ENCODE peak calls at places on chromosomes 4 and X, in five cellular contexts. One of them, this sample, is unnamed. For H3K4me1, the result is how much of the 10 kb centered on the place peaks cover.

GRCh38 chrX:124194209-124194608 is 138.3 kb upstream of the TEX13D start:
- DNase-seq in HCT116: no peak
- DNase-seq in GM23338: no peak
- DNase-seq in hepatocyte: no peak
- DNase-seq in MM.1S: no peak
- DNase-seq in this sample: no peak

GRCh38 chrX:320126-320783 is 1.7 kb upstream of the GTPBP6 start:
- DNase-seq in HCT116: no peak
- DNase-seq in MM.1S: no peak
- DNase-seq in hepatocyte: no peak
- DNase-seq in GM23338: peak
- DNase-seq in this sample: peak

GRCh38 chr4:140014284-140014683 is 139.7 kb downstream of the MAML3 start:
- DNase-seq in MM.1S: no peak
- DNase-seq in HCT116: no peak
- DNase-seq in hepatocyte: no peak
- DNase-seq in GM23338: no peak
- DNase-seq in this sample: no peak

GRCh38 chr4:169147217-169147616 is 123.5 kb downstream of the SH3RF1 start:
- DNase-seq in HCT116: peak
- DNase-seq in hepatocyte: no peak
- DNase-seq in GM23338: no peak
- DNase-seq in MM.1S: no peak
- DNase-seq in this sample: peak

GRCh38 chrX:153924149-153924861 is 1.8 kb downstream of the ARHGAP4 start:
- DNase-seq in hepatocyte: no peak
- DNase-seq in GM23338: peak
- DNase-seq in HCT116: no peak
- DNase-seq in MM.1S: peak
- DNase-seq in this sample: peak

GRCh38 chr4:142265536-142265935 is 580.6 kb downstream of the INPP4B start:
- DNase-seq in hepatocyte: no peak
- DNase-seq in MM.1S: no peak
- DNase-seq in HCT116: peak
- DNase-seq in GM23338: no peak
- DNase-seq in this sample: peak

GRCh38 chrX:151703487-151703886 is 8.2 kb downstream of the PRRG3 start:
- DNase-seq in HCT116: no peak
- DNase-seq in GM23338: no peak
- DNase-seq in MM.1S: no peak
- DNase-seq in hepatocyte: no peak
- DNase-seq in this sample: peak

GRCh38 chr4:30847958-30848357 is 127.8 kb downstream of the PCDH7 start:
- DNase-seq in MM.1S: no peak
- DNase-seq in GM23338: no peak
- DNase-seq in HCT116: no peak
- DNase-seq in hepatocyte: no peak
- DNase-seq in this sample: no peak

GRCh38 chrX:5730561-5730960 is 498.1 kb downstream of the NLGN4X start:
- DNase-seq in hepatocyte: no peak
- DNase-seq in HCT116: no peak
- DNase-seq in MM.1S: no peak
- DNase-seq in GM23338: no peak
- DNase-seq in this sample: no peak

GRCh38 chr4:174080361-174080760 is 203.1 kb downstream of the FBXO8 start:
- DNase-seq in hepatocyte: peak
- DNase-seq in HCT116: no peak
- DNase-seq in MM.1S: no peak
- DNase-seq in GM23338: no peak
- DNase-seq in this sample: peak

GRCh38 chrX:140815868-140816267 is 106.3 kb downstream of the LINC00632 start:
- DNase-seq in GM23338: no peak
- DNase-seq in HCT116: no peak
- DNase-seq in hepatocyte: peak
- DNase-seq in MM.1S: no peak
- DNase-seq in this sample: peak

GRCh38 chr4:40340034-40340433 is 4.9 kb downstream of the CHRNA9 start:
- DNase-seq in HCT116: no peak
- DNase-seq in hepatocyte: no peak
- DNase-seq in GM23338: no peak
- DNase-seq in MM.1S: no peak
- DNase-seq in this sample: peak

GRCh38 chr4:168380290-168380689 is 61.7 kb upstream of the DDX60 start:
- DNase-seq in HCT116: no peak
- DNase-seq in MM.1S: no peak
- DNase-seq in GM23338: no peak
- DNase-seq in hepatocyte: no peak
- DNase-seq in this sample: no peak

GRCh38 chrX:120556251-120556650 is 4.5 kb downstream of the CUL4B start:
- DNase-seq in GM23338: no peak
- DNase-seq in HCT116: no peak
- DNase-seq in MM.1S: no peak
- DNase-seq in hepatocyte: no peak
- DNase-seq in this sample: no peak

GRCh38 chr4:16256343-16256742 is 30.1 kb upstream of the TAPT1 start:
- DNase-seq in HCT116: no peak
- DNase-seq in hepatocyte: no peak
- DNase-seq in MM.1S: no peak
- DNase-seq in GM23338: no peak
- DNase-seq in this sample: no peak

GRCh38 chr4:104393649-104394048 is 101.0 kb downstream of the CXXC4 start:
- DNase-seq in HCT116: no peak
- DNase-seq in MM.1S: no peak
- DNase-seq in GM23338: no peak
- DNase-seq in hepatocyte: no peak
- DNase-seq in this sample: no peak

GRCh38 chr4:11455201-11455835 is 26.6 kb upstream of the HS3ST1 start:
- DNase-seq in hepatocyte: no peak
- DNase-seq in HCT116: no peak
- DNase-seq in GM23338: no peak
- DNase-seq in MM.1S: no peak
- DNase-seq in this sample: no peak

GRCh38 chrX:65985922-65986588 is 53.8 kb downstream of the VSIG4 start:
- DNase-seq in GM23338: peak
- DNase-seq in HCT116: peak
- DNase-seq in hepatocyte: peak
- DNase-seq in MM.1S: peak
- DNase-seq in this sample: peak

GRCh38 chrX:115372026-115372610 is 82.6 kb downstream of the LUZP4 start:
- DNase-seq in hepatocyte: peak
- DNase-seq in HCT116: peak
- DNase-seq in GM23338: peak
- DNase-seq in MM.1S: no peak
- DNase-seq in this sample: peak

GRCh38 chrX:69189972-69190371 is 24.7 kb upstream of the PJA1 start:
- DNase-seq in HCT116: no peak
- DNase-seq in hepatocyte: peak
- DNase-seq in MM.1S: no peak
- DNase-seq in GM23338: no peak
- DNase-seq in this sample: no peak

GRCh38 chr4:151429957-151430548 is 21.1 kb downstream of the FHIP1A start:
- DNase-seq in HCT116: no peak
- DNase-seq in MM.1S: peak
- DNase-seq in GM23338: peak
- DNase-seq in hepatocyte: no peak
- DNase-seq in this sample: no peak

GRCh38 chr4:111268769-111269414 is 646.0 kb upstream of the PITX2 start:
- DNase-seq in GM23338: no peak
- DNase-seq in HCT116: no peak
- DNase-seq in MM.1S: peak
- DNase-seq in hepatocyte: no peak
- DNase-seq in this sample: peak

GRCh38 chrX:83508526-83509245 is 596 bp downstream of the POU3F4 start:
- DNase-seq in MM.1S: no peak
- DNase-seq in HCT116: no peak
- DNase-seq in hepatocyte: no peak
- DNase-seq in GM23338: no peak
- DNase-seq in this sample: no peak
- TF ChIP-seq EZH2 in MM.1S: no peak
- TF ChIP-seq EZH2 in HCT116: no peak
- TF ChIP-seq EZH2 in hepatocyte: peak
- TF ChIP-seq EZH2 in GM23338: no peak
- TF ChIP-seq EZH2 in this sample: no peak

GRCh38 chr4:87047281-87047798 is 112.5 kb downstream of the AFF1 start:
- DNase-seq in HCT116: no peak
- DNase-seq in hepatocyte: no peak
- DNase-seq in GM23338: no peak
- DNase-seq in MM.1S: no peak
- DNase-seq in this sample: no peak
- H3K4me1 ChIP-seq in HCT116: under half
- H3K4me1 ChIP-seq in hepatocyte: under half
- H3K4me1 ChIP-seq in GM23338: half or more
- H3K4me1 ChIP-seq in MM.1S: under half
- H3K4me1 ChIP-seq in this sample: under half

GRCh38 chrX:10512741-10513140 is 107.6 kb downstream of the MID1 start:
- DNase-seq in hepatocyte: no peak
- DNase-seq in GM23338: no peak
- DNase-seq in HCT116: no peak
- DNase-seq in MM.1S: no peak
- DNase-seq in this sample: no peak
- TF ChIP-seq EZH2phosphoT487 in hepatocyte: no peak
- TF ChIP-seq EZH2phosphoT487 in GM23338: no peak
- TF ChIP-seq EZH2phosphoT487 in HCT116: no peak
- TF ChIP-seq EZH2phosphoT487 in MM.1S: no peak
- TF ChIP-seq EZH2phosphoT487 in this sample: no peak

GRCh38 chr4:81214518-81215218 is 354 bp downstream of the PRKG2 start:
- DNase-seq in GM23338: peak
- DNase-seq in MM.1S: no peak
- DNase-seq in hepatocyte: peak
- DNase-seq in HCT116: no peak
- DNase-seq in this sample: peak
- TF ChIP-seq EZH2 in GM23338: no peak
- TF ChIP-seq EZH2 in MM.1S: no peak
- TF ChIP-seq EZH2 in hepatocyte: peak
- TF ChIP-seq EZH2 in HCT116: no peak
- TF ChIP-seq EZH2 in this sample: no peak

GRCh38 chr4:73609688-73610087 is 10.5 kb downstream of the RASSF6 start:
- DNase-seq in hepatocyte: peak
- DNase-seq in MM.1S: no peak
- DNase-seq in GM23338: no peak
- DNase-seq in HCT116: no peak
- DNase-seq in this sample: no peak
- H3K4me1 ChIP-seq in hepatocyte: under half
- H3K4me1 ChIP-seq in MM.1S: half or more
- H3K4me1 ChIP-seq in GM23338: under half
- H3K4me1 ChIP-seq in HCT116: under half
- H3K4me1 ChIP-seq in this sample: under half

GRCh38 chr4:71941001-71941400 is 90.8 kb upstream of the NPFFR2 start:
- DNase-seq in HCT116: peak
- DNase-seq in hepatocyte: peak
- DNase-seq in GM23338: peak
- DNase-seq in MM.1S: peak
- DNase-seq in this sample: peak
- TF ChIP-seq EZH2phosphoT487 in HCT116: no peak
- TF ChIP-seq EZH2phosphoT487 in hepatocyte: no peak
- TF ChIP-seq EZH2phosphoT487 in GM23338: no peak
- TF ChIP-seq EZH2phosphoT487 in MM.1S: no peak
- TF ChIP-seq EZH2phosphoT487 in this sample: no peak

GRCh38 chr4:183601381-183601780 is 57.6 kb downstream of the RWDD4 start:
- DNase-seq in MM.1S: no peak
- DNase-seq in HCT116: no peak
- DNase-seq in hepatocyte: no peak
- DNase-seq in GM23338: no peak
- DNase-seq in this sample: no peak
- TF ChIP-seq EZH2 in MM.1S: no peak
- TF ChIP-seq EZH2 in HCT116: no peak
- TF ChIP-seq EZH2 in hepatocyte: no peak
- TF ChIP-seq EZH2 in GM23338: no peak
- TF ChIP-seq EZH2 in this sample: no peak

DNA sequence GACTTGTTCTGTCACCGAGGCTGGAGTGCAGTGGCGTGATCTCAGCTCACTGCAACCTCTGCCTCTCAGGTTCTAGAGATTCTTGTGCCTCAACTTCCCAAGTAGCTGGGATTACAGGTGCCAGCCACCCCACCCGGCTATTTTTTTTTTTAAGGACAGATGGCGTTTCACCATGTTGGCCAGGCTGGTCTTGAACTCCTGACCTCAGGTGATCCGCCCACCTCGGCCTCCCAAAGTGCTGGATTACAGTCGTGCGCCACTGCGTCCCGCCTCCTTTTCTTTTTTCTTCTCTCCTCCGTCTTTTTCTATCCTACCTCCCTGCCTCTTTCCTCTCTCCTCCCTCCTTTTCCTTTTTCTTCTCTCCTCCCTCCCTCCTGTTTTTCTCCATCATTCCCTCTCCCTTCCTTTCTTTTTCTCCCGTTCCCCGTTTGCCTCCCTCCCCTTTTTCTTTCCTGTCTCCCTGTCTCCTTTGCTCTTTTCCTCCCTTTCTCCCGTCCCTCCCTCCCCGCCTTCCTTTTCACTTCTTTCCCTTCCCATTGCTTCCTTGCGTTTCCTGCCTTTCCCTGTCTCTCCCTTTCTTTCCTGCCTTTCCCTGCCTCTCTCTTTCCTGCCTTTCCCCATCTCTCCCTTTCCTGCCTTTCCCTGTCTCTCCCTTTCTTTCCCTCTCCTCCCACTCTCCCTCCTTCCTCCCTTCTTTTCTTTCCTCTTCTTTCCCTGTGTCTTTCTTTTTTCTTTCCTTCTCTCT is 2.1 kb upstream of the SLC25A6 start:
- DNase-seq in HCT116: no peak
- DNase-seq in GM23338: no peak
- DNase-seq in MM.1S: no peak
- DNase-seq in hepatocyte: no peak
- DNase-seq in this sample: no peak
- H3K4me1 ChIP-seq in HCT116: under half
- H3K4me1 ChIP-seq in GM23338: under half
- H3K4me1 ChIP-seq in MM.1S: under half
- H3K4me1 ChIP-seq in hepatocyte: under half
- H3K4me1 ChIP-seq in this sample: under half

GRCh38 chr4:2947926-2948325 is 15.3 kb downstream of the NOP14 start:
- DNase-seq in MM.1S: no peak
- DNase-seq in hepatocyte: no peak
- DNase-seq in HCT116: no peak
- DNase-seq in GM23338: no peak
- DNase-seq in this sample: no peak

GRCh38 chr4:2949782-2950125 is 13.5 kb downstream of the NOP14 start:
- DNase-seq in hepatocyte: no peak
- DNase-seq in GM23338: no peak
- DNase-seq in HCT116: no peak
- DNase-seq in MM.1S: no peak
- DNase-seq in this sample: no peak

GRCh38 chr4:2946812-2947600 is 16.2 kb downstream of the NOP14 start:
- DNase-seq in MM.1S: no peak
- DNase-seq in HCT116: no peak
- DNase-seq in hepatocyte: no peak
- DNase-seq in GM23338: no peak
- DNase-seq in this sample: no peak

GRCh38 chr4:2950221-2950989 is 12.8 kb downstream of the NOP14 start:
- DNase-seq in GM23338: no peak
- DNase-seq in HCT116: no peak
- DNase-seq in hepatocyte: no peak
- DNase-seq in MM.1S: no peak
- DNase-seq in this sample: no peak

GRCh38 chr4:2948895-2949781 is 14.1 kb downstream of the NOP14 start:
- DNase-seq in GM23338: no peak
- DNase-seq in MM.1S: no peak
- DNase-seq in hepatocyte: peak
- DNase-seq in HCT116: peak
- DNase-seq in this sample: peak
- TF ChIP-seq EZH2phosphoT487 in GM23338: no peak
- TF ChIP-seq EZH2phosphoT487 in MM.1S: no peak
- TF ChIP-seq EZH2phosphoT487 in hepatocyte: no peak
- TF ChIP-seq EZH2phosphoT487 in HCT116: no peak
- TF ChIP-seq EZH2phosphoT487 in this sample: no peak